ENCODE peak calls at places on chromosomes 12 and 14, in four cellular contexts. One of them, this sample, is unnamed.

GRCh38 chr12:117596968-117597367 is 235.5 kb upstream of the NOS1 start:
- DNase-seq in cardiac fibroblast: no peak
- DNase-seq in HCT116: no peak
- DNase-seq in tibial artery: no peak
- DNase-seq in this sample: no peak

GRCh38 chr12:15772405-15773018 is 16.7 kb downstream of the EPS8 start:
- DNase-seq in cardiac fibroblast: peak; percentile 52
- DNase-seq in tibial artery: no peak
- DNase-seq in HCT116: no peak
- DNase-seq in this sample: no peak

GRCh38 chr14:66628646-66629045 is 120.7 kb downstream of the GPHN start:
- DNase-seq in cardiac fibroblast: no peak
- DNase-seq in HCT116: no peak
- DNase-seq in tibial artery: no peak
- DNase-seq in this sample: no peak

GRCh38 chr12:77603923-77604322 is 226.8 kb upstream of the NAV3 start:
- DNase-seq in cardiac fibroblast: no peak
- DNase-seq in HCT116: no peak
- DNase-seq in tibial artery: no peak
- DNase-seq in this sample: no peak

GRCh38 chr14:51653855-51654548 is 2.3 kb downstream of the FRMD6 start:
- DNase-seq in HCT116: no peak
- DNase-seq in tibial artery: no peak
- DNase-seq in cardiac fibroblast: no peak
- DNase-seq in this sample: no peak

GRCh38 chr14:103803661-103804060 is 43.7 kb downstream of the PPP1R13B start:
- DNase-seq in cardiac fibroblast: peak; percentile 20
- DNase-seq in HCT116: no peak
- DNase-seq in tibial artery: no peak
- DNase-seq in this sample: no peak

GRCh38 chr14:90893028-90893427 is 76.8 kb upstream of the TTC7B start:
- DNase-seq in cardiac fibroblast: no peak
- DNase-seq in tibial artery: no peak
- DNase-seq in HCT116: no peak
- DNase-seq in this sample: no peak

GRCh38 chr14:51643137-51643536 is 8.6 kb upstream of the FRMD6 start:
- DNase-seq in cardiac fibroblast: no peak
- DNase-seq in tibial artery: no peak
- DNase-seq in HCT116: no peak
- DNase-seq in this sample: no peak

GRCh38 chr14:46368275-46368674 is 283.3 kb downstream of the RPL10L start:
- DNase-seq in tibial artery: no peak
- DNase-seq in HCT116: no peak
- DNase-seq in cardiac fibroblast: no peak
- DNase-seq in this sample: no peak

GRCh38 chr12:111638576-111638975 is 39.5 kb upstream of the ATXN2 start:
- DNase-seq in tibial artery: no peak
- DNase-seq in HCT116: no peak
- DNase-seq in cardiac fibroblast: peak; percentile 63
- DNase-seq in this sample: peak; percentile 88

GRCh38 chr12:6765634-6766581 is at the start of gene PTMS:
- DNase-seq in HCT116: peak; percentile 83
- DNase-seq in tibial artery: peak; percentile 94
- DNase-seq in cardiac fibroblast: peak; percentile 98
- DNase-seq in this sample: no peak

GRCh38 chr12:76288218-76288617 is 60.0 kb downstream of the BBS10 start:
- DNase-seq in cardiac fibroblast: no peak
- DNase-seq in tibial artery: no peak
- DNase-seq in HCT116: no peak
- DNase-seq in this sample: no peak

GRCh38 chr14:90941705-90942104 is 118.7 kb downstream of the RPS6KA5 start:
- DNase-seq in tibial artery: no peak
- DNase-seq in HCT116: no peak
- DNase-seq in cardiac fibroblast: no peak
- DNase-seq in this sample: no peak

GRCh38 chr12:563250-563781 is 99.9 kb downstream of the NINJ2 start:
- DNase-seq in HCT116: no peak
- DNase-seq in tibial artery: no peak
- DNase-seq in cardiac fibroblast: no peak
- DNase-seq in this sample: no peak

GRCh38 chr14:60064491-60065072 is 27.1 kb upstream of the PCNX4 start:
- DNase-seq in HCT116: peak; percentile 12
- DNase-seq in cardiac fibroblast: peak; percentile 64
- DNase-seq in tibial artery: no peak
- DNase-seq in this sample: no peak

GRCh38 chr12:32261638-32262037 is 137.7 kb upstream of the FGD4 start:
- DNase-seq in HCT116: no peak
- DNase-seq in cardiac fibroblast: no peak
- DNase-seq in tibial artery: no peak
- DNase-seq in this sample: no peak

GRCh38 chr14:24013654-24014514 is 25.2 kb downstream of the DHRS4L2 start:
- DNase-seq in tibial artery: no peak
- DNase-seq in cardiac fibroblast: peak; percentile 77
- DNase-seq in HCT116: peak; percentile 78
- DNase-seq in this sample: no peak

GRCh38 chr14:103616635-103617300 is 12.2 kb upstream of the KLC1 start:
- DNase-seq in HCT116: no peak
- DNase-seq in cardiac fibroblast: no peak
- DNase-seq in tibial artery: no peak
- DNase-seq in this sample: no peak

GRCh38 chr12:50739611-50740010 is 24.3 kb upstream of the ATF1 start:
- DNase-seq in cardiac fibroblast: no peak
- DNase-seq in HCT116: no peak
- DNase-seq in tibial artery: no peak
- DNase-seq in this sample: no peak

GRCh38 chr12:47071241-47071852 is 8.1 kb upstream of the PCED1B start:
- DNase-seq in cardiac fibroblast: no peak
- DNase-seq in HCT116: no peak
- DNase-seq in tibial artery: no peak
- DNase-seq in this sample: no peak

GRCh38 chr14:94320243-94320642 is 2.9 kb downstream of the SERPINA6 start:
- DNase-seq in cardiac fibroblast: no peak
- DNase-seq in HCT116: no peak
- DNase-seq in tibial artery: no peak
- DNase-seq in this sample: no peak

GRCh38 chr12:91804533-91804932 is 341.1 kb downstream of the BTG1 start:
- DNase-seq in tibial artery: no peak
- DNase-seq in cardiac fibroblast: no peak
- DNase-seq in HCT116: peak; percentile 81
- DNase-seq in this sample: no peak

GRCh38 chr12:111886662-111887545 is 44.9 kb downstream of the MAPKAPK5 start:
- DNase-seq in cardiac fibroblast: no peak
- DNase-seq in tibial artery: no peak
- DNase-seq in HCT116: no peak
- DNase-seq in this sample: no peak

GRCh38 chr12:25839470-25839869 is 119.0 kb upstream of the RASSF8 start:
- DNase-seq in tibial artery: no peak
- DNase-seq in HCT116: no peak
- DNase-seq in cardiac fibroblast: peak; percentile 72
- DNase-seq in this sample: no peak

GRCh38 chr12:71014180-71014785 is 93.7 kb upstream of the PTPRR start:
- DNase-seq in HCT116: peak; percentile 51
- DNase-seq in tibial artery: no peak
- DNase-seq in cardiac fibroblast: peak; percentile 84
- DNase-seq in this sample: peak; percentile 21

GRCh38 chr12:32201096-32201495 is 94.4 kb downstream of the BICD1 start:
- DNase-seq in tibial artery: no peak
- DNase-seq in HCT116: no peak
- DNase-seq in cardiac fibroblast: no peak
- DNase-seq in this sample: no peak

GRCh38 chr12:83664650-83665049 is 977.9 kb downstream of the TMTC2 start:
- DNase-seq in cardiac fibroblast: no peak
- DNase-seq in tibial artery: no peak
- DNase-seq in HCT116: no peak
- DNase-seq in this sample: no peak

GRCh38 chr14:23359167-23359626 is 5.8 kb downstream of the EFS start:
- DNase-seq in cardiac fibroblast: no peak
- DNase-seq in tibial artery: no peak
- DNase-seq in HCT116: no peak
- DNase-seq in this sample: no peak

GRCh38 chr14:101374373-101375338 is 186.6 kb upstream of the DIO3 start:
- DNase-seq in cardiac fibroblast: no peak
- DNase-seq in tibial artery: no peak
- DNase-seq in HCT116: no peak
- DNase-seq in this sample: no peak

GRCh38 chr12:39144613-39145061 is 239.2 kb upstream of the CPNE8 start:
- DNase-seq in cardiac fibroblast: no peak
- DNase-seq in HCT116: no peak
- DNase-seq in tibial artery: no peak
- DNase-seq in this sample: no peak

GRCh38 chr12:18753481-18754117 is 15.7 kb downstream of the CAPZA3 start:
- DNase-seq in tibial artery: no peak
- DNase-seq in HCT116: no peak
- DNase-seq in cardiac fibroblast: peak; percentile 15
- DNase-seq in this sample: no peak

GRCh38 chr14:103118019-103118662 is 5.1 kb upstream of the TNFAIP2 start:
- DNase-seq in HCT116: no peak
- DNase-seq in cardiac fibroblast: peak; percentile 83
- DNase-seq in tibial artery: peak; percentile 84
- DNase-seq in this sample: no peak

GRCh38 chr12:94560416-94561221 is 89.7 kb downstream of the TMCC3 start:
- DNase-seq in tibial artery: no peak
- DNase-seq in cardiac fibroblast: no peak
- DNase-seq in HCT116: peak; percentile 35
- DNase-seq in this sample: peak; percentile 29

GRCh38 chr12:11822071-11822818 is 172.8 kb downstream of the ETV6 start:
- DNase-seq in cardiac fibroblast: no peak
- DNase-seq in HCT116: no peak
- DNase-seq in tibial artery: no peak
- DNase-seq in this sample: no peak

DNA sequence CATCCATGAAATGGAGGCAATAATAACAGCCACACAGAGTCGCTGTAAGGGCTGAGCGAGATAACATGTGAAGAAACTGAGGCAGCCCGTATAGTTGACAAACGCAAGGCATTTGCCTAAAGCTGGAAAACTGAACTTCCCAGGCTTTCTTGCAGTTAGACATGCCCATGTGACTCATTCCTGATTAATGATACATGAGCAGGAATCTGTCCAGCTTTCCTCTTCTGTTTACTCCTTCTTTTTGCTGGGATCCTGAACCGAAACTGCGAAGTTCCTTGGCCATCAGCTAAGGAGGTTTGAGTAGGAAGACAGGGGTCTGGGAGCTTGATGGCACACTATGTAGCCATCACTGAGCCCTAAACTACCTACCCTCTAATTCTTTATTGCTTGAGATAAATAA is 52.2 kb downstream of the ST8SIA1 start:
- DNase-seq in cardiac fibroblast: peak; percentile 87
- DNase-seq in HCT116: no peak
- DNase-seq in tibial artery: no peak
- DNase-seq in this sample: peak; percentile 52
- H3K4me3 ChIP-seq in cardiac fibroblast: no peak overlapping the region
- H3K4me3 ChIP-seq in HCT116: no peak overlapping the region
- H3K4me3 ChIP-seq in tibial artery: peak overlapping the region; percentile 35
- H3K4me3 ChIP-seq in this sample: no peak overlapping the region

GRCh38 chr12:121942145-121942718 is 23.8 kb downstream of the CFAP251 start:
- DNase-seq in cardiac fibroblast: peak; percentile 85
- DNase-seq in tibial artery: no peak
- DNase-seq in HCT116: no peak
- DNase-seq in this sample: no peak
- H3K4me3 ChIP-seq in cardiac fibroblast: no peak overlapping the region
- H3K4me3 ChIP-seq in tibial artery: no peak overlapping the region
- H3K4me3 ChIP-seq in HCT116: no peak overlapping the region
- H3K4me3 ChIP-seq in this sample: no peak overlapping the region

GRCh38 chr14:56996721-56997399 is 186.6 kb upstream of the OTX2 start:
- DNase-seq in cardiac fibroblast: no peak
- DNase-seq in tibial artery: no peak
- DNase-seq in HCT116: peak; percentile 23
- DNase-seq in this sample: no peak

GRCh38 chr14:56995010-56995409 is 184.7 kb upstream of the OTX2 start:
- DNase-seq in HCT116: no peak
- DNase-seq in cardiac fibroblast: no peak
- DNase-seq in tibial artery: no peak
- DNase-seq in this sample: no peak

DNA sequence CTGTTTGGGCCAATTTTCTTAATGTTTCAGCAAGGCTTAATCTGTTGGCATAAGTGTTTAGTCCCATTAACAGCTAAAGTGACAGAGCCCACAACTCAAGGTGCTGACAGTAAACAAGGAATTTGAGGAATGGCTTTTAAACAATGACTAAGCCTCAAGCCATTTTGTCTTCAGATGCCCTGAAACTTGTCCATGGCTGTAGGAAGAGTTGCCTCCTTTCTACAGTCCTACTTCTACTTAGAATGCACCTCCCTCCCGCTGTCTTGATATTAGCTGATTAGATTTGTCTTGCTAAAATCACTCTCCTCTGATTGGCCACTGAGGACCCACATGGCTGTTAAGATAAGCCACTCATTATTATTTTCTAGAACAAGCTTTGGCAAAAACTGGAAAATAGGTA is 188.4 kb upstream of the OTX2 start:
- DNase-seq in cardiac fibroblast: no peak
- DNase-seq in HCT116: no peak
- DNase-seq in tibial artery: no peak
- DNase-seq in this sample: peak; percentile 30
- H3K4me3 ChIP-seq in cardiac fibroblast: no peak overlapping the region
- H3K4me3 ChIP-seq in HCT116: no peak overlapping the region
- H3K4me3 ChIP-seq in tibial artery: no peak overlapping the region
- H3K4me3 ChIP-seq in this sample: no peak overlapping the region

GRCh38 chr12:101015021-101015420 is 195.0 kb downstream of the SLC5A8 start:
- DNase-seq in cardiac fibroblast: no peak
- DNase-seq in HCT116: no peak
- DNase-seq in tibial artery: no peak
- DNase-seq in this sample: no peak
- H3K4me3 ChIP-seq in cardiac fibroblast: no peak overlapping the region
- H3K4me3 ChIP-seq in HCT116: no peak overlapping the region
- H3K4me3 ChIP-seq in tibial artery: no peak overlapping the region
- H3K4me3 ChIP-seq in this sample: no peak overlapping the region

GRCh38 chr12:123387508-123388217 is 3.7 kb downstream of the KMT5A start:
- DNase-seq in cardiac fibroblast: no peak
- DNase-seq in HCT116: no peak
- DNase-seq in tibial artery: no peak
- DNase-seq in this sample: no peak
- H3K4me3 ChIP-seq in cardiac fibroblast: peak overlapping the region; percentile 52
- H3K4me3 ChIP-seq in HCT116: peak overlapping the region; percentile 77
- H3K4me3 ChIP-seq in tibial artery: peak overlapping the region; percentile 59
- H3K4me3 ChIP-seq in this sample: peak overlapping the region; percentile 74